ENCODE peak calls at places on chromosomes 1 and 21, in ten cellular contexts. A is stimulated activated CD4-positive, alpha-beta T cell treated with anti-CD3 and anti-CD28 coated beads, TNF-alpha, amount 100 ng/mL, for 48 hours; N is H4; O is iris pigment epithelial cell; B is HEK293T; E is astrocyte of the hippocampus; Z is A549; R is heart right ventricle; P is kidney tubule cell; I is Right ventricle myocardium superior. U is an unnamed sample.

GRCh38 chr1:109927908-109928307 is 17.3 kb downstream of the CSF1 start:
- DNase-seq in A (no peak), N (no peak), O (peak; percentile 63), B (no peak), E (peak; percentile 83), Z (peak; percentile 68), R (peak; percentile 79), P (peak; percentile 80), I (peak; percentile 87), U (no peak)

GRCh38 chr21:38188037-38188436 is 68.8 kb upstream of the KCNJ15 start:
- DNase-seq in A (no peak), N (no peak), O (peak; percentile 27), B (no peak), E (no peak), Z (no peak), R (no peak), P (no peak), I (no peak), U (no peak)

GRCh38 chr1:198530964-198531363 is 9.5 kb downstream of the ATP6V1G3 start:
- DNase-seq in A (no peak), N (no peak), O (no peak), B (peak; percentile 17), E (no peak), Z (no peak), R (no peak), P (no peak), I (no peak), U (no peak)

GRCh38 chr1:87034351-87034750 is 119.9 kb downstream of the HS2ST1 start:
- DNase-seq in A (no peak), N (no peak), O (no peak), B (no peak), E (no peak), Z (no peak), R (no peak), P (no peak), I (no peak), U (no peak)

GRCh38 chr1:6108937-6109636 is 63.4 kb downstream of the KCNAB2 start:
- DNase-seq in A (peak; percentile 26), N (peak; percentile 16), O (peak; percentile 65), B (peak; percentile 48), E (peak; percentile 70), Z (peak; percentile 69), R (peak; percentile 17), P (peak; percentile 69), I (peak; percentile 44), U (no peak)

GRCh38 chr1:184545601-184546000 is 158.8 kb downstream of the C1orf21 start:
- DNase-seq in A (no peak), N (no peak), O (peak; percentile 70), B (no peak), E (peak; percentile 42), Z (no peak), R (no peak), P (peak; percentile 15), I (no peak), U (peak; percentile 35)

GRCh38 chr1:226596531-226597165 is 48.1 kb downstream of the STUM start:
- DNase-seq in A (no peak), N (no peak), O (no peak), B (no peak), E (no peak), Z (no peak), R (no peak), P (no peak), I (peak; percentile 34), U (no peak)

GRCh38 chr1:183368213-183369108 is 49.7 kb downstream of the NMNAT2 start:
- DNase-seq in A (no peak), N (no peak), O (no peak), B (no peak), E (no peak), Z (no peak), R (no peak), P (no peak), I (no peak), U (no peak)

GRCh38 chr1:181704556-181704955 is 221.2 kb downstream of the CACNA1E start:
- DNase-seq in A (no peak), N (no peak), O (no peak), B (no peak), E (peak; percentile 78), Z (no peak), R (no peak), P (peak; percentile 28), I (no peak), U (no peak)

GRCh38 chr1:11541236-11541635 is 62.3 kb downstream of the DISP3 start:
- DNase-seq in A (no peak), N (no peak), O (no peak), B (no peak), E (no peak), Z (no peak), R (no peak), P (no peak), I (no peak), U (no peak)

GRCh38 chr21:41932576-41933258 is 21.1 kb downstream of the C2CD2 start:
- DNase-seq in A (no peak), N (peak; percentile 63), O (peak; percentile 82), B (no peak), E (peak; percentile 65), Z (no peak), R (no peak), P (peak; percentile 92), I (peak; percentile 73), U (no peak)

GRCh38 chr1:67632356-67632755 is 52.6 kb upstream of the GADD45A start:
- DNase-seq in A (no peak), N (no peak), O (no peak), B (no peak), E (no peak), Z (no peak), R (no peak), P (no peak), I (no peak), U (no peak)

U was measured in AG09319.